ENCODE peak calls at places on chromosome X, in eight cellular contexts. W is foreskin fibroblast, R is pancreas, O is PC-3, I is cardiac fibroblast, E is adipocyte, Q is SK-N-MC, F is heart right ventricle. N is an unnamed sample.

GRCh38 chrX:11666180-11666579 is 460 bp upstream of the ARHGAP6 start:
- DNase-seq in W (no peak), R (peak; percentile 24), O (no peak), I (peak; percentile 2), E (peak; percentile 42), Q (no peak), F (no peak), N (no peak)

GRCh38 chrX:56762220-56762619 is 33.2 kb downstream of the NBDY start:
- DNase-seq in W (no peak), R (no peak), O (no peak), I (no peak), E (no peak), Q (no peak), F (no peak), N (no peak)

GRCh38 chrX:281166-281999 is at the start of gene PLCXD1:
- DNase-seq in W (no peak), R (peak; percentile 57), O (no peak), I (peak; percentile 48), E (no peak), Q (peak; percentile 39), F (no peak), N (no peak)

GRCh38 chrX:72026341-72027023 is 105.2 kb downstream of the RTL5 start:
- DNase-seq in W (no peak), R (no peak), O (peak; percentile 33), I (no peak), E (no peak), Q (no peak), F (no peak), N (no peak)

GRCh38 chrX:27893211-27893610 is 85.4 kb downstream of the MAGEB10 start:
- DNase-seq in W (no peak), R (no peak), O (no peak), I (no peak), E (no peak), Q (no peak), F (no peak), N (no peak)

GRCh38 chrX:38061335-38061734 is 55.0 kb downstream of the SYTL5 start:
- DNase-seq in W (peak; percentile 30), R (no peak), O (peak; percentile 89), I (no peak), E (peak; percentile 19), Q (no peak), F (no peak), N (no peak)

GRCh38 chrX:124023838-124024238 is 62.3 kb downstream of the STAG2 start:
- DNase-seq in W (no peak), R (no peak), O (no peak), I (no peak), E (peak; percentile 43), Q (no peak), F (no peak), N (no peak)

GRCh38 chrX:106698693-106699092 is 27.8 kb upstream of the RNF128 start:
- DNase-seq in W (peak; percentile 32), R (no peak), O (no peak), I (peak; percentile 12), E (peak; percentile 27), Q (no peak), F (no peak), N (no peak)

GRCh38 chrX:69085151-69085550 is 80.1 kb downstream of the PJA1 start:
- DNase-seq in W (no peak), R (peak; percentile 4), O (no peak), I (no peak), E (peak; percentile 13), Q (no peak), F (no peak), N (no peak)

GRCh38 chrX:93420635-93421034 is 252.7 kb downstream of the NAP1L3 start:
- DNase-seq in W (no peak), R (no peak), O (no peak), I (no peak), E (no peak), Q (no peak), F (no peak), N (no peak)

GRCh38 chrX:8364369-8365141 is 100.1 kb upstream of the VCX3B start:
- DNase-seq in W (no peak), R (no peak), O (peak; percentile 63), I (peak; percentile 30), E (no peak), Q (no peak), F (no peak), N (no peak)

GRCh38 chrX:71533850-71534515 is 1.1 kb downstream of the OGT start:
- DNase-seq in W (peak; percentile 30), R (peak; percentile 52), O (peak; percentile 30), I (peak; percentile 64), E (peak; percentile 61), Q (no peak), F (peak; percentile 46), N (no peak)

GRCh38 chrX:110568396-110568795 is 209.7 kb downstream of the RTL9 start:
- DNase-seq in W (no peak), R (no peak), O (no peak), I (no peak), E (no peak), Q (no peak), F (no peak), N (no peak)

GRCh38 chrX:130166503-130166777 is 799 bp upstream of the AIFM1 start:
- DNase-seq in W (no peak), R (no peak), O (no peak), I (no peak), E (no peak), Q (no peak), F (no peak), N (no peak)

GRCh38 chrX:130163350-130163851 is 2.2 kb downstream of the AIFM1 start:
- DNase-seq in W (no peak), R (no peak), O (no peak), I (no peak), E (no peak), Q (no peak), F (no peak), N (no peak)

GRCh38 chrX:130165181-130165702 is 399 bp downstream of the AIFM1 start:
- DNase-seq in W (no peak), R (no peak), O (no peak), I (peak; percentile 62), E (peak; percentile 59), Q (no peak), F (no peak), N (no peak)

GRCh38 chrX:130165703-130166502 is at the start of gene AIFM1:
- DNase-seq in W (peak; percentile 90), R (peak; percentile 95), O (peak; percentile 94), I (peak; percentile 97), E (peak; percentile 92), Q (peak; percentile 86), F (peak; percentile 91), N (peak; percentile 87)

GRCh38 chrX:130167040-130167439 is 1.4 kb upstream of the AIFM1 start:
- DNase-seq in W (no peak), R (no peak), O (no peak), I (no peak), E (no peak), Q (no peak), F (no peak), N (no peak)
- H3K4me3 ChIP-seq in W (peak overlapping the region; percentile 75), R (no peak overlapping the region), O (peak overlapping the region; percentile 77), I (no peak overlapping the region), E (peak overlapping the region; percentile 89), Q (peak overlapping the region; percentile 92), F (no peak overlapping the region), N (peak overlapping the region; percentile 85)

DNA sequence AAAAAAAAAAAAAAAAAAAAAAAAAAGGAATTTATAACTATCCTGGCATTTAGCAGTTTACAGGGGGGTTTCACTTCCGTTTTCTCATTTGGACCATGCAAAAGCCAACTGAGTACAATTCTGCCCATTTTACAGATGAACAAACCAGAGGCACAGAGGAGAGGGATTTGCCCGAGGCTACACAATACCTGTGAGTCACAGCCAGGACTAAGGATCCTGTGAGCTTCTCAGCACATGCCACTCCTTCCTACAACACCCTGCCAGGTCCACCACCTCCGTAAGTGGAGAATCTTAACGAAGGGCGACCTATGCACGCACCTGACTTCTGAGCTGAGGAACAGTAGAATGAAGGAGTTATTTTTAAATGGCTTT is 75.4 kb upstream of the USP9X start:
- DNase-seq in W (no peak), R (no peak), O (no peak), I (no peak), E (no peak), Q (no peak), F (no peak), N (no peak)
- H3K4me3 ChIP-seq in W (peak overlapping the region; percentile 25), R (peak overlapping the region; percentile 8), O (peak overlapping the region; percentile 52), I (no peak overlapping the region), E (peak overlapping the region; percentile 60), Q (peak overlapping the region; percentile 55), F (no peak overlapping the region), N (no peak overlapping the region)

DNA sequence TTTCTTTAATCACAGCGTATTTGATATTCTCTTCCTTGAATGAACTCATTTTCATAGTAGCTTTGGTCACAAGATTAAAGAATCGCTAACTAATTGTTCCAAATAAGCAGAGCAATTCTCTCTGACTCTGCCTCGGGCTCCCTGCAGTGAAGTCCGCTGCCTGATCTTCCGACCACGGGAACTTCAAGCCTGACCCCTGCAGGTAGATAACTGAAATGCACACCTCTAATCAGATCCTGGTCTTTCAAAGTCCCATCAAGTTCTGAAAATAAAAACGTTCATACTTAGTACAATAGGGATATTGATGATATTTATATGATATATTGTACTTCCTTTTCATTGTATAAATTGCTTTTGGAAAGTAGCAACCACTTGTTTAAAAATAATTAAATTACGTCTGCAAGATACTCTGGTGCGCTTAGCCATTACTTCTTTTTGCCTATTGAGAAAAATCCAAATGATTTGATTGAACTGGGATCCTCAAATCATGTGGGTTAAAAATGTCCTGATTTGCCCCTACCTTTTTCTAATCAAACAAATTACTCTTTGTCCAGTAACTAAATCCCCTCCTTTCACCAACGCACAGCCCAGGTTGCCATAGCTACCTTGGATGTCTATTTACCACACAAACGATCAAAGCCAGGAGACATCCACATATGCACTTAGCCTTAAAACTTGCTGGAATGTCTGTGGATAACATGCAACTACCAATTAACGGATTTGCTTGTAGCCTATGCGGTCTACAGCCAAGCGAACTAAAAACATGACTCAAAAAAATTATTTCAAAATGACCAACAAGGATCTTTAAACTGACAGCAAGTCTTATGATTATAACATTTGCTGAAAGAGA is 4.2 kb downstream of the MID1 start:
- DNase-seq in W (peak; percentile 41), R (no peak), O (peak; percentile 69), I (peak; percentile 76), E (peak; percentile 73), Q (no peak), F (peak; percentile 38), N (no peak)
- H3K4me3 ChIP-seq in W (peak overlapping the region; percentile 81), R (no peak overlapping the region), O (peak overlapping the region; percentile 86), I (no peak overlapping the region), E (peak overlapping the region; percentile 68), Q (no peak overlapping the region), F (no peak overlapping the region), N (no peak overlapping the region)

GRCh38 chrX:40773809-40774208 is 38.5 kb upstream of the MED14 start:
- DNase-seq in W (peak; percentile 48), R (no peak), O (peak; percentile 81), I (peak; percentile 26), E (peak; percentile 40), Q (no peak), F (no peak), N (no peak)

GRCh38 chrX:40773188-40773587 is 37.8 kb upstream of the MED14 start:
- DNase-seq in W (no peak), R (no peak), O (peak; percentile 32), I (no peak), E (no peak), Q (no peak), F (no peak), N (no peak)

GRCh38 chrX:40784516-40785151 is 49.3 kb upstream of the MED14 start:
- DNase-seq in W (no peak), R (no peak), O (peak; percentile 81), I (no peak), E (no peak), Q (no peak), F (no peak), N (no peak)

GRCh38 chrX:40780123-40780522 is 44.8 kb upstream of the MED14 start:
- DNase-seq in W (no peak), R (no peak), O (no peak), I (no peak), E (no peak), Q (no peak), F (peak; percentile 8), N (no peak)

GRCh38 chrX:40778861-40779575 is 43.7 kb upstream of the MED14 start:
- DNase-seq in W (peak; percentile 46), R (no peak), O (peak; percentile 87), I (peak; percentile 14), E (peak; percentile 6), Q (no peak), F (no peak), N (no peak)
- H3K4me3 ChIP-seq in W (no peak overlapping the region), R (no peak overlapping the region), O (no peak overlapping the region), I (no peak overlapping the region), E (no peak overlapping the region), Q (no peak overlapping the region), F (no peak overlapping the region), N (no peak overlapping the region)

N was measured in GM12864.